ENCODE peak calls at places on chromosomes 11 and 22, in eight cellular contexts. C is IMR-90; J is fibroblast of lung; A is CD8-positive, alpha-beta memory T cell; N is colonic mucosa; V is endodermal cell; H is CD8-positive, alpha-beta T cell; F is heart right ventricle. L is an unnamed sample.
A peak's percentile ranks its signal among the peaks of the same experiment; 100 is the strongest.

GRCh38 chr22:37330200-37331033 is 48.1 kb downstream of the CYTH4 start:
- DNase-seq in H (no peak), V (peak; percentile 97), F (no peak), A (no peak), J (peak; percentile 91), N (peak; percentile 73), C (peak; percentile 90), L (peak; percentile 70)

GRCh38 chr11:111177037-111177988 is 68.2 kb upstream of the POU2AF2 start:
- DNase-seq in J (no peak), F (no peak), V (no peak), C (no peak), A (no peak), N (no peak), H (no peak), L (peak; percentile 60)

GRCh38 chr11:117795726-117796455 is 1.1 kb downstream of the DSCAML1 start:
- DNase-seq in A (no peak), F (no peak), V (peak; percentile 76), N (no peak), J (no peak), H (no peak), C (no peak), L (no peak)

GRCh38 chr11:104028476-104028875 is 8.0 kb upstream of the DDI1 start:
- DNase-seq in F (no peak), H (no peak), V (no peak), N (no peak), A (no peak), C (peak; percentile 7), J (peak; percentile 59), L (no peak)

GRCh38 chr11:17673951-17674350 is 45.4 kb upstream of the MYOD1 start:
- DNase-seq in A (no peak), F (no peak), V (no peak), C (no peak), H (no peak), J (peak; percentile 53), N (no peak), L (no peak)

GRCh38 chr22:38953577-38954413 is 3.6 kb upstream of the APOBEC3A start:
- DNase-seq in H (no peak), A (peak; percentile 5), N (peak; percentile 50), C (no peak), V (no peak), J (no peak), F (no peak), L (peak; percentile 68)

GRCh38 chr22:32896951-32897350 is 95.4 kb downstream of the TIMP3 start:
- DNase-seq in F (no peak), J (no peak), H (no peak), N (no peak), V (no peak), C (no peak), A (no peak), L (no peak)

GRCh38 chr11:63699906-63700305 is 18.6 kb downstream of the RTN3 start:
- DNase-seq in F (no peak), N (no peak), C (no peak), H (no peak), J (no peak), A (no peak), V (no peak), L (no peak)

GRCh38 chr11:7597620-7598019 is 75.7 kb downstream of the CYB5R2 start:
- DNase-seq in J (no peak), A (no peak), F (no peak), H (no peak), V (no peak), N (peak; percentile 89), C (no peak), L (peak; percentile 69)

GRCh38 chr11:8283510-8284272 is 20.0 kb upstream of the LMO1 start:
- DNase-seq in V (peak; percentile 73), F (no peak), N (peak; percentile 11), J (peak; percentile 21), C (no peak), A (no peak), H (no peak), L (peak; percentile 40)

GRCh38 chr22:42881982-42882656 is 25.0 kb upstream of the ARFGAP3 start:
- DNase-seq in C (no peak), V (peak; percentile 63), F (no peak), H (no peak), N (no peak), J (no peak), A (no peak), L (peak; percentile 83)

GRCh38 chr11:86799680-86800075 is 664 bp upstream of the PRSS23 start:
- DNase-seq in C (no peak), V (peak; percentile 72), J (no peak), A (no peak), H (no peak), F (no peak), N (peak; percentile 24), L (no peak)

GRCh38 chr22:42912049-42912448 is 55.0 kb upstream of the ARFGAP3 start:
- DNase-seq in C (no peak), N (no peak), F (no peak), A (no peak), V (no peak), H (no peak), J (no peak), L (no peak)

GRCh38 chr11:44058275-44058674 is 7.8 kb upstream of the ACCS start:
- DNase-seq in N (no peak), A (no peak), C (no peak), F (no peak), J (no peak), H (no peak), V (no peak), L (no peak)

GRCh38 chr11:18671246-18671645 is 27.3 kb upstream of the TMEM86A start:
- DNase-seq in N (no peak), C (no peak), F (no peak), J (no peak), H (no peak), V (no peak), A (no peak), L (no peak)

GRCh38 chr22:18110944-18111758 is 542 bp downstream of the TUBA8 start:
- DNase-seq in F (no peak), N (no peak), H (no peak), J (no peak), C (no peak), V (no peak), A (no peak), L (no peak)

GRCh38 chr22:43481528-43482309 is 69.9 kb downstream of the MPPED1 start:
- DNase-seq in N (no peak), C (no peak), F (no peak), V (peak; percentile 57), A (no peak), J (no peak), H (no peak), L (no peak)

GRCh38 chr11:134481135-134481534 is 69.1 kb upstream of the B3GAT1 start:
- DNase-seq in A (no peak), J (no peak), C (no peak), V (peak; percentile 23), F (no peak), N (no peak), H (no peak), L (no peak)

GRCh38 chr11:134478611-134479010 is 66.6 kb upstream of the B3GAT1 start:
- DNase-seq in N (no peak), H (no peak), A (no peak), F (no peak), J (no peak), V (peak; percentile 38), C (no peak), L (no peak)

GRCh38 chr11:134479206-134479955 is 67.3 kb upstream of the B3GAT1 start:
- DNase-seq in N (no peak), V (peak; percentile 42), A (no peak), C (no peak), J (no peak), F (no peak), H (no peak), L (no peak)

GRCh38 chr11:134482128-134482527 is 70.1 kb upstream of the B3GAT1 start:
- DNase-seq in F (no peak), C (no peak), A (no peak), H (no peak), N (no peak), J (no peak), V (peak; percentile 4), L (no peak)

DNA sequence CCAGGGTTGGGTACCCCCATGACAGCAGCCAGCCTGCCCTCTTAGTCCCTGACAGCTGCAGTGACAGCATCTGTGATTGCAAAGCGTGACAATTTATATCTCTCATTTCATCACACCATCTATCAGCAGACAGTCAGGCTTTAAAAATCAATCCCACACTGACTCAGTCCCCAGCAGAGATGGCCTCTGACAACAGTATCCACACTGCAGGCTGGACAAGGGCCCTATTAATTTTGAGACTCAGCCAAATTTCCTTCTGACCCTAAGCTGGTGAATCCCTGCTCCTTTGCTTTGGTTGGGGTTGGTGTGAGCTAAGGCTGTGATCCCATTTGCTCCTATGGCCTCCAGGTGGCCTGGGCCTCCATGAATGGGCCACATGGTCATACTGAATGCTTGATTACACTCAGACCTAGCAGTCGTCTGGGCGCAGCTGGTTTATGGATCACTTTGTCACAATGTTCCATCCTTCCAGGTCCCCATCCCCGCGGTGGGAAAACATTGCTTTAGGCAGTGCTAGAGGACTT is 68.1 kb upstream of the B3GAT1 start:
- DNase-seq in N (no peak), F (no peak), J (no peak), H (no peak), C (no peak), A (no peak), V (peak; percentile 26), L (no peak)
- H3K9me3 ChIP-seq in N (no peaks in the 10 kb centered on the region), F (no peaks in the 10 kb centered on the region), J (no peaks in the 10 kb centered on the region), H (no peaks in the 10 kb centered on the region), C (peaks cover 59% of the 10 kb centered on the region), A (no peaks in the 10 kb centered on the region), V (no peaks in the 10 kb centered on the region), L (no peaks in the 10 kb centered on the region)

GRCh38 chr11:27696112-27696511 is 4.1 kb downstream of the BDNF start:
- DNase-seq in H (no peak), F (no peak), J (peak; percentile 40), C (peak; percentile 58), N (no peak), V (no peak), A (no peak), L (no peak)
- H3K4me1 ChIP-seq in H (peaks cover 11% of the 10 kb centered on the region), F (peaks cover 22% of the 10 kb centered on the region), J (peaks cover 2% of the 10 kb centered on the region), C (peaks cover 4% of the 10 kb centered on the region), N (peaks cover 8% of the 10 kb centered on the region), V (no peaks in the 10 kb centered on the region), A (peaks cover 12% of the 10 kb centered on the region), L (no peaks in the 10 kb centered on the region)

DNA sequence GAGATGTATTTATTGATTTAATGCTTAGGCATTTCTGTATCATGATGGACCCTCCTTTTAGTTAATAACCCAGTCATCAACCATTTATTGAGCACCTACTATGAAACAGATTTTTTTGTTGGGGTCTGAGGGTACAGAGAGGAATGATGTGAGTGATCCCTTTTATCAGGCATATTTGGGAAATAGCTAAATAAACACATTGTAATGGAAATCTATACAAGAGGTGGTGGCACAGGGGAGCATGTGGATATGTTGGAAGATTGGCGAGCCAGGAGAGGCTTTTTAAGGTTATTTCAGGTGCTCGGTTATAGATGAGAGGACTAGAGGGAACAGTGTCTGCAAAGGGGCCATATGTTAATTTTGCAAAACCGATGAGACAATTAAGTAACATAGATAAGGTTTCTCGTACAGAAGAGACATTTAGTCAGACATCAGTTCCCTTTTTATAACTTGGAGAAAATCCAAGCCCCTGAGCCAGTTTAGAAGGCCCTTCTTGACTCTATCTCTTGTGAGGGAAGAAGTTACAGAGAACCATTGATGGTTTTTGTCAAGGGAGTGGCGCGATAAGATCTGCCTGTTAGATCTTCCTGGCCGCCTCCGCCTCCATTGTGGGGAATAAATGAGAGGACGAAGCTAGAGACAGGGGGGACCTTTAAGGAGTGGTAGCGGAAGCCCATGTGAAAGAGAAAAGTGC is 2.0 kb downstream of the ATXN10 start:
- DNase-seq in C (no peak), J (no peak), F (no peak), N (no peak), V (no peak), A (no peak), H (no peak), L (no peak)
- H3K4me3 ChIP-seq in C (no peak overlapping the region), J (no peak overlapping the region), F (no peak overlapping the region), N (no peak overlapping the region), V (peak overlapping the region; percentile 92), A (no peak overlapping the region), H (no peak overlapping the region), L (no peak overlapping the region)

GRCh38 chr22:46209262-46209661 is 40.8 kb downstream of the CDPF1 start:
- DNase-seq in A (no peak), N (no peak), H (no peak), C (no peak), J (no peak), F (no peak), V (no peak), L (no peak)
- H3K9me3 ChIP-seq in A (no peaks in the 10 kb centered on the region), N (no peaks in the 10 kb centered on the region), H (no peaks in the 10 kb centered on the region), C (peaks cover 9% of the 10 kb centered on the region), J (no peaks in the 10 kb centered on the region), F (no peaks in the 10 kb centered on the region), V (peaks cover 37% of the 10 kb centered on the region), L (no peaks in the 10 kb centered on the region)

L was measured in Peyer's patch.